ENCODE peak calls at places on chromosomes 7 and 10, in six cellular contexts. I is CD8-positive, alpha-beta T cell; W is fibroblast of lung; M is Caco-2; T is cardiac muscle cell; Q is GM23338. H is an unnamed sample.

GRCh38 chr7:21912305-21912704 is 33.4 kb downstream of the CDCA7L start:
- DNase-seq in I (no peak), W (peak; percentile 85), M (no peak), T (peak; percentile 82), Q (no peak), H (no peak)

GRCh38 chr10:44723654-44724053 is 187.5 kb upstream of the TMEM72 start:
- DNase-seq in I (no peak), W (peak; percentile 86), M (no peak), T (peak; percentile 39), Q (no peak), H (no peak)

GRCh38 chr10:74174533-74174932 is 23.5 kb downstream of the ADK start:
- DNase-seq in I (no peak), W (no peak), M (no peak), T (no peak), Q (no peak), H (no peak)

GRCh38 chr10:63494951-63495350 is 26.2 kb upstream of the REEP3 start:
- DNase-seq in I (no peak), W (no peak), M (no peak), T (no peak), Q (peak; percentile 59), H (no peak)

GRCh38 chr10:113475381-113475807 is 77.5 kb upstream of the HABP2 start:
- DNase-seq in I (no peak), W (peak; percentile 91), M (no peak), T (peak; percentile 21), Q (no peak), H (no peak)

GRCh38 chr7:132121987-132122386 is 454.3 kb downstream of the PLXNA4 start:
- DNase-seq in I (no peak), W (no peak), M (no peak), T (no peak), Q (no peak), H (no peak)

GRCh38 chr10:88693392-88694020 is 12.5 kb upstream of the LIPK start:
- DNase-seq in I (no peak), W (peak; percentile 7), M (no peak), T (peak; percentile 44), Q (peak; percentile 17), H (no peak)

GRCh38 chr10:118662228-118663035 is 67.0 kb upstream of the PRLHR start:
- DNase-seq in I (no peak), W (no peak), M (no peak), T (no peak), Q (no peak), H (no peak)

GRCh38 chr10:74977913-74978847 is 133.3 kb upstream of the SAMD8 start:
- DNase-seq in I (no peak), W (no peak), M (no peak), T (no peak), Q (no peak), H (no peak)

GRCh38 chr10:75508814-75509306 is 77.4 kb downstream of the LRMDA start:
- DNase-seq in I (no peak), W (peak; percentile 90), M (no peak), T (peak; percentile 36), Q (no peak), H (no peak)

GRCh38 chr7:74344128-74344496 is 54.9 kb downstream of the CLIP2 start:
- DNase-seq in I (no peak), W (peak; percentile 70), M (no peak), T (peak; percentile 59), Q (no peak), H (no peak)

GRCh38 chr10:85168287-85168686 is 839.9 kb downstream of the CCSER2 start:
- DNase-seq in I (no peak), W (no peak), M (no peak), T (no peak), Q (no peak), H (no peak)

GRCh38 chr10:80196270-80196949 is 8.9 kb downstream of the ANXA11 start:
- DNase-seq in I (peak; percentile 63), W (peak; percentile 74), M (peak; percentile 85), T (no peak), Q (no peak), H (no peak)

GRCh38 chr7:130113887-130114286 is 43.6 kb downstream of the KLHDC10 start:
- DNase-seq in I (no peak), W (no peak), M (no peak), T (no peak), Q (no peak), H (no peak)

GRCh38 chr10:86099542-86100334 is 266.9 kb downstream of the GRID1 start:
- DNase-seq in I (no peak), W (no peak), M (no peak), T (no peak), Q (no peak), H (no peak)

GRCh38 chr7:120337308-120337907 is 64.4 kb downstream of the KCND2 start:
- DNase-seq in I (no peak), W (peak; percentile 3), M (no peak), T (peak; percentile 25), Q (peak; percentile 70), H (no peak)

GRCh38 chr10:63155388-63156028 is 22.4 kb downstream of the NRBF2 start:
- DNase-seq in I (no peak), W (peak; percentile 19), M (no peak), T (no peak), Q (no peak), H (no peak)

GRCh38 chr10:14502451-14502850 is 171.7 kb upstream of the FRMD4A start:
- DNase-seq in I (no peak), W (peak; percentile 59), M (no peak), T (no peak), Q (no peak), H (no peak)

GRCh38 chr10:15739437-15739970 is 19.8 kb upstream of the ITGA8 start:
- DNase-seq in I (no peak), W (no peak), M (no peak), T (no peak), Q (no peak), H (no peak)

GRCh38 chr10:110042181-110042580 is 34.4 kb downstream of the ADD3 start:
- DNase-seq in I (no peak), W (peak; percentile 84), M (no peak), T (peak; percentile 57), Q (no peak), H (no peak)

GRCh38 chr7:134602921-134603394 is 43.7 kb upstream of the BPGM start:
- DNase-seq in I (no peak), W (peak; percentile 40), M (no peak), T (peak; percentile 36), Q (no peak), H (no peak)

GRCh38 chr10:1373287-1373686 is 317.1 kb downstream of the WDR37 start:
- DNase-seq in I (no peak), W (no peak), M (no peak), T (no peak), Q (no peak), H (no peak)

GRCh38 chr7:4612939-4613841 is 68.9 kb upstream of the FOXK1 start:
- DNase-seq in I (no peak), W (peak; percentile 81), M (no peak), T (peak; percentile 72), Q (peak; percentile 69), H (no peak)

GRCh38 chr7:131898418-131898817 is 342.0 kb upstream of the PODXL start:
- DNase-seq in I (no peak), W (peak; percentile 84), M (no peak), T (peak; percentile 41), Q (no peak), H (no peak)

H was measured in T-helper 1 cell.